ENCODE peak calls at places on chromosomes 4 and X, in seven cellular contexts. One of them, this sample, is unnamed.

GRCh38 chr4:156746111-156746510 is 225.5 kb downstream of the PDGFC start:
- DNase-seq in heart left ventricle: no peak
- DNase-seq in foreskin keratinocyte: no peak
- DNase-seq in GM20000: no peak
- DNase-seq in B cell: no peak
- DNase-seq in stomach: no peak
- DNase-seq in neural crest cell: no peak
- DNase-seq in this sample: no peak

GRCh38 chrX:49165901-49166881 is 3.6 kb downstream of the MAGIX start:
- DNase-seq in stomach: peak; percentile 66
- DNase-seq in neural crest cell: peak; percentile 30
- DNase-seq in heart left ventricle: peak; percentile 83
- DNase-seq in foreskin keratinocyte: peak; percentile 92
- DNase-seq in B cell: peak; percentile 82
- DNase-seq in GM20000: peak; percentile 51
- DNase-seq in this sample: peak; percentile 43

GRCh38 chr4:53378171-53378482 is 686 bp downstream of the FIP1L1 start:
- DNase-seq in neural crest cell: no peak
- DNase-seq in B cell: no peak
- DNase-seq in foreskin keratinocyte: no peak
- DNase-seq in heart left ventricle: no peak
- DNase-seq in GM20000: no peak
- DNase-seq in stomach: no peak
- DNase-seq in this sample: no peak

GRCh38 chrX:53093177-53093655 is 726 bp upstream of the KANTR start:
- DNase-seq in foreskin keratinocyte: peak; percentile 38
- DNase-seq in B cell: peak; percentile 75
- DNase-seq in heart left ventricle: peak; percentile 80
- DNase-seq in stomach: peak; percentile 85
- DNase-seq in neural crest cell: peak; percentile 64
- DNase-seq in GM20000: peak; percentile 71
- DNase-seq in this sample: peak; percentile 68

GRCh38 chr4:93444860-93445259 is 383.7 kb upstream of the ATOH1 start:
- DNase-seq in neural crest cell: no peak
- DNase-seq in heart left ventricle: no peak
- DNase-seq in stomach: no peak
- DNase-seq in foreskin keratinocyte: no peak
- DNase-seq in B cell: no peak
- DNase-seq in GM20000: no peak
- DNase-seq in this sample: no peak

GRCh38 chr4:7134737-7135388 is 57.5 kb upstream of the SORCS2 start:
- DNase-seq in foreskin keratinocyte: no peak
- DNase-seq in heart left ventricle: peak; percentile 47
- DNase-seq in GM20000: no peak
- DNase-seq in B cell: no peak
- DNase-seq in neural crest cell: no peak
- DNase-seq in stomach: peak; percentile 26
- DNase-seq in this sample: no peak

GRCh38 chr4:21801661-21802355 is 146.8 kb downstream of the KCNIP4 start:
- DNase-seq in GM20000: no peak
- DNase-seq in heart left ventricle: no peak
- DNase-seq in foreskin keratinocyte: no peak
- DNase-seq in stomach: no peak
- DNase-seq in neural crest cell: no peak
- DNase-seq in B cell: no peak
- DNase-seq in this sample: no peak

GRCh38 chr4:93827272-93827947 is 1.1 kb upstream of the ATOH1 start:
- DNase-seq in neural crest cell: no peak
- DNase-seq in GM20000: no peak
- DNase-seq in stomach: no peak
- DNase-seq in heart left ventricle: no peak
- DNase-seq in foreskin keratinocyte: no peak
- DNase-seq in B cell: no peak
- DNase-seq in this sample: no peak

GRCh38 chr4:112451831-112452230 is 64.1 kb downstream of the NEUROG2 start:
- DNase-seq in neural crest cell: no peak
- DNase-seq in foreskin keratinocyte: no peak
- DNase-seq in B cell: no peak
- DNase-seq in heart left ventricle: no peak
- DNase-seq in GM20000: no peak
- DNase-seq in stomach: no peak
- DNase-seq in this sample: no peak

GRCh38 chrX:55057691-55058249 is 17.1 kb upstream of the PAGE2B start:
- DNase-seq in GM20000: peak; percentile 25
- DNase-seq in stomach: no peak
- DNase-seq in heart left ventricle: no peak
- DNase-seq in neural crest cell: peak; percentile 23
- DNase-seq in B cell: no peak
- DNase-seq in foreskin keratinocyte: no peak
- DNase-seq in this sample: peak; percentile 27

GRCh38 chr4:154741877-154742851 is 1.6 kb upstream of the LRAT start:
- DNase-seq in foreskin keratinocyte: no peak
- DNase-seq in neural crest cell: peak; percentile 25
- DNase-seq in B cell: peak; percentile 19
- DNase-seq in heart left ventricle: no peak
- DNase-seq in stomach: no peak
- DNase-seq in GM20000: peak; percentile 22
- DNase-seq in this sample: peak; percentile 15

GRCh38 chr4:123578276-123579014 is 181.8 kb downstream of the SPRY1 start:
- DNase-seq in B cell: no peak
- DNase-seq in stomach: no peak
- DNase-seq in neural crest cell: no peak
- DNase-seq in foreskin keratinocyte: no peak
- DNase-seq in GM20000: no peak
- DNase-seq in heart left ventricle: no peak
- DNase-seq in this sample: no peak

GRCh38 chr4:108008721-108009120 is 19.0 kb downstream of the HADH start:
- DNase-seq in B cell: no peak
- DNase-seq in foreskin keratinocyte: peak; percentile 68
- DNase-seq in GM20000: no peak
- DNase-seq in neural crest cell: no peak
- DNase-seq in stomach: no peak
- DNase-seq in heart left ventricle: no peak
- DNase-seq in this sample: no peak

GRCh38 chrX:11097920-11098319 is 13.2 kb upstream of the HCCS start:
- DNase-seq in B cell: no peak
- DNase-seq in stomach: no peak
- DNase-seq in GM20000: no peak
- DNase-seq in foreskin keratinocyte: no peak
- DNase-seq in neural crest cell: no peak
- DNase-seq in heart left ventricle: no peak
- DNase-seq in this sample: no peak

GRCh38 chr4:43325220-43325967 is 432.9 kb downstream of the GRXCR1 start:
- DNase-seq in B cell: no peak
- DNase-seq in GM20000: peak; percentile 2
- DNase-seq in foreskin keratinocyte: no peak
- DNase-seq in neural crest cell: no peak
- DNase-seq in heart left ventricle: no peak
- DNase-seq in stomach: no peak
- DNase-seq in this sample: no peak

GRCh38 chr4:15198070-15198727 is 195.9 kb downstream of the CPEB2 start:
- DNase-seq in heart left ventricle: no peak
- DNase-seq in GM20000: no peak
- DNase-seq in foreskin keratinocyte: no peak
- DNase-seq in B cell: no peak
- DNase-seq in neural crest cell: no peak
- DNase-seq in stomach: no peak
- DNase-seq in this sample: no peak

GRCh38 chrX:103734125-103734760 is 23.5 kb downstream of the TMEM31 start:
- DNase-seq in foreskin keratinocyte: no peak
- DNase-seq in heart left ventricle: no peak
- DNase-seq in neural crest cell: no peak
- DNase-seq in stomach: no peak
- DNase-seq in GM20000: no peak
- DNase-seq in B cell: no peak
- DNase-seq in this sample: no peak

GRCh38 chr4:107913283-107913899 is 18.0 kb upstream of the CYP2U1 start:
- DNase-seq in stomach: no peak
- DNase-seq in neural crest cell: peak; percentile 43
- DNase-seq in GM20000: peak; percentile 36
- DNase-seq in heart left ventricle: peak; percentile 44
- DNase-seq in foreskin keratinocyte: no peak
- DNase-seq in B cell: peak; percentile 19
- DNase-seq in this sample: peak; percentile 25

GRCh38 chrX:150456466-150456865 is 93.3 kb downstream of the MAMLD1 start:
- DNase-seq in neural crest cell: no peak
- DNase-seq in GM20000: no peak
- DNase-seq in stomach: no peak
- DNase-seq in foreskin keratinocyte: peak; percentile 32
- DNase-seq in B cell: no peak
- DNase-seq in heart left ventricle: no peak
- DNase-seq in this sample: no peak

GRCh38 chr4:78237360-78237759 is 180.2 kb downstream of the FRAS1 start:
- DNase-seq in B cell: no peak
- DNase-seq in stomach: no peak
- DNase-seq in heart left ventricle: no peak
- DNase-seq in neural crest cell: no peak
- DNase-seq in GM20000: no peak
- DNase-seq in foreskin keratinocyte: no peak
- DNase-seq in this sample: no peak

GRCh38 chr4:7649741-7650531 is 215.2 kb upstream of the PSAPL1 start:
- DNase-seq in foreskin keratinocyte: peak; percentile 87
- DNase-seq in stomach: no peak
- DNase-seq in B cell: no peak
- DNase-seq in heart left ventricle: no peak
- DNase-seq in neural crest cell: no peak
- DNase-seq in GM20000: no peak
- DNase-seq in this sample: no peak

GRCh38 chr4:139814285-139815015 is 148.8 kb downstream of the MGST2 start:
- DNase-seq in GM20000: no peak
- DNase-seq in stomach: no peak
- DNase-seq in heart left ventricle: peak; percentile 24
- DNase-seq in neural crest cell: no peak
- DNase-seq in foreskin keratinocyte: no peak
- DNase-seq in B cell: no peak
- DNase-seq in this sample: no peak

GRCh38 chr4:103719320-103720204 is at the start of gene TACR3:
- DNase-seq in GM20000: no peak
- DNase-seq in neural crest cell: peak; percentile 23
- DNase-seq in stomach: no peak
- DNase-seq in heart left ventricle: peak; percentile 7
- DNase-seq in foreskin keratinocyte: no peak
- DNase-seq in B cell: peak; percentile 11
- DNase-seq in this sample: peak; percentile 7

GRCh38 chrX:117972681-117973080 is 143.9 kb downstream of the KLHL13 start:
- DNase-seq in B cell: no peak
- DNase-seq in foreskin keratinocyte: no peak
- DNase-seq in stomach: no peak
- DNase-seq in neural crest cell: no peak
- DNase-seq in heart left ventricle: no peak
- DNase-seq in GM20000: no peak
- DNase-seq in this sample: no peak

DNA sequence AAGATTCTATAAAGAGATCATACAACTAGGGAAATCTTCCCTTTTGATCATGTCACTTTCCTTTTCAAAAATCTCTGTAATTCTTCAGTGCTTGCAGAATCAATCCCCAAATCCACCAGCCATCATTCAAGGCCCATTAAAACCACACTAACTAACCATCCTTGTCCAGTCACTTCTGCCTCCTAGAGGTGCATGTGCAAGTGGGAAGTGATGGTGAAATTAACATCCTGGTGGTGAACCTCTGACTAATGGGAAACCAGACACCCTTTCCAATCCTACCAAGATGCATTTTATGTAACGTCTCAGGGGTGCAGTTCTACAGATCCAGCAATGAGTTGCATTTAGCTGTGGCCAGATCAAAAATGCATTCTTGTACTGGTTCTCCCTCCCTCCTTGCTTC is 341.8 kb downstream of the RAPGEF2 start:
- DNase-seq in stomach: no peak
- DNase-seq in neural crest cell: no peak
- DNase-seq in GM20000: no peak
- DNase-seq in foreskin keratinocyte: peak; percentile 30
- DNase-seq in heart left ventricle: no peak
- DNase-seq in B cell: no peak
- DNase-seq in this sample: no peak
- TF ChIP-seq CTCF in stomach: no peak
- TF ChIP-seq CTCF in neural crest cell: peak; percentile 17
- TF ChIP-seq CTCF in GM20000: no peak
- TF ChIP-seq CTCF in foreskin keratinocyte: peak; percentile 61
- TF ChIP-seq CTCF in heart left ventricle: no peak
- TF ChIP-seq CTCF in B cell: no peak
- TF ChIP-seq CTCF in this sample: no peak

GRCh38 chr4:137266511-137266910 is 265.8 kb downstream of the PCDH18 start:
- DNase-seq in neural crest cell: no peak
- DNase-seq in stomach: no peak
- DNase-seq in heart left ventricle: no peak
- DNase-seq in B cell: no peak
- DNase-seq in foreskin keratinocyte: no peak
- DNase-seq in GM20000: no peak
- DNase-seq in this sample: no peak
- TF ChIP-seq CTCF in neural crest cell: no peak
- TF ChIP-seq CTCF in stomach: no peak
- TF ChIP-seq CTCF in heart left ventricle: no peak
- TF ChIP-seq CTCF in B cell: no peak
- TF ChIP-seq CTCF in foreskin keratinocyte: no peak
- TF ChIP-seq CTCF in GM20000: no peak
- TF ChIP-seq CTCF in this sample: no peak

GRCh38 chr4:144575181-144575580 is 70.8 kb upstream of the HHIP start:
- DNase-seq in stomach: no peak
- DNase-seq in heart left ventricle: no peak
- DNase-seq in B cell: no peak
- DNase-seq in foreskin keratinocyte: no peak
- DNase-seq in GM20000: no peak
- DNase-seq in neural crest cell: no peak
- DNase-seq in this sample: no peak
- TF ChIP-seq CTCF in stomach: no peak
- TF ChIP-seq CTCF in heart left ventricle: no peak
- TF ChIP-seq CTCF in B cell: no peak
- TF ChIP-seq CTCF in foreskin keratinocyte: no peak
- TF ChIP-seq CTCF in GM20000: no peak
- TF ChIP-seq CTCF in neural crest cell: peak; percentile 21
- TF ChIP-seq CTCF in this sample: peak; percentile 7

GRCh38 chr4:182585321-182585720 is 331.9 kb downstream of the DCTD start:
- DNase-seq in stomach: no peak
- DNase-seq in B cell: no peak
- DNase-seq in neural crest cell: no peak
- DNase-seq in GM20000: no peak
- DNase-seq in heart left ventricle: no peak
- DNase-seq in foreskin keratinocyte: no peak
- DNase-seq in this sample: no peak
- TF ChIP-seq CTCF in stomach: no peak
- TF ChIP-seq CTCF in B cell: no peak
- TF ChIP-seq CTCF in neural crest cell: no peak
- TF ChIP-seq CTCF in GM20000: no peak
- TF ChIP-seq CTCF in heart left ventricle: no peak
- TF ChIP-seq CTCF in foreskin keratinocyte: no peak
- TF ChIP-seq CTCF in this sample: no peak

GRCh38 chr4:163003979-163004378 is 162.7 kb downstream of the NAF1 start:
- DNase-seq in foreskin keratinocyte: no peak
- DNase-seq in neural crest cell: no peak
- DNase-seq in heart left ventricle: no peak
- DNase-seq in GM20000: no peak
- DNase-seq in B cell: no peak
- DNase-seq in stomach: no peak
- DNase-seq in this sample: no peak
- TF ChIP-seq CTCF in foreskin keratinocyte: no peak
- TF ChIP-seq CTCF in neural crest cell: no peak
- TF ChIP-seq CTCF in heart left ventricle: no peak
- TF ChIP-seq CTCF in GM20000: no peak
- TF ChIP-seq CTCF in B cell: no peak
- TF ChIP-seq CTCF in stomach: no peak
- TF ChIP-seq CTCF in this sample: no peak

GRCh38 chr4:169493164-169493524 is 119.2 kb downstream of the NEK1 start:
- DNase-seq in heart left ventricle: no peak
- DNase-seq in neural crest cell: no peak
- DNase-seq in GM20000: no peak
- DNase-seq in B cell: no peak
- DNase-seq in stomach: no peak
- DNase-seq in foreskin keratinocyte: no peak
- DNase-seq in this sample: no peak
- TF ChIP-seq CTCF in heart left ventricle: no peak
- TF ChIP-seq CTCF in neural crest cell: no peak
- TF ChIP-seq CTCF in GM20000: no peak
- TF ChIP-seq CTCF in B cell: no peak
- TF ChIP-seq CTCF in stomach: no peak
- TF ChIP-seq CTCF in foreskin keratinocyte: no peak
- TF ChIP-seq CTCF in this sample: no peak

This sample was measured in GM10248.